ENCODE peak calls at places on chromosomes 1 and 21, in four cellular contexts. C is WTC11; U is stimulated activated CD4-positive, alpha-beta T cell treated with anti-CD3 and anti-CD28 coated beads, Interleukin-4, amount 100 ng/mL, for 48 hours; W is GOT3. R is an unnamed sample.

GRCh38 chr1:192477630-192478029 is 97.9 kb upstream of the RGS1 start:
- DNase-seq in W (no peak), U (no peak), C (no peak), R (peak)

GRCh38 chr21:39141502-39141901 is 41.7 kb downstream of the PSMG1 start:
- DNase-seq in W (no peak), C (no peak), U (no peak), R (no peak)

GRCh38 chr1:12166834-12167492 is at the start of gene TNFRSF1B:
- DNase-seq in U (peak), C (peak), W (no peak), R (peak)

GRCh38 chr1:147235822-147236221 is 6.7 kb upstream of the CHD1L start:
- DNase-seq in U (no peak), W (no peak), C (no peak), R (no peak)

GRCh38 chr1:47643506-47644215 is 205.8 kb downstream of the FOXD2 start:
- DNase-seq in C (no peak), U (no peak), W (no peak), R (no peak)

GRCh38 chr1:231192620-231193163 is 30.8 kb downstream of the TRIM67 start:
- DNase-seq in U (no peak), W (no peak), C (no peak), R (no peak)

GRCh38 chr21:36693144-36694040 is 5.5 kb upstream of the SIM2 start:
- DNase-seq in C (peak), W (no peak), U (no peak), R (no peak)

GRCh38 chr1:163401211-163401610 is 79.5 kb downstream of the NUF2 start:
- DNase-seq in W (no peak), C (no peak), U (no peak), R (no peak)

GRCh38 chr1:24157921-24158481 is 15.1 kb upstream of the IL22RA1 start:
- DNase-seq in C (peak), U (no peak), W (no peak), R (peak)

GRCh38 chr21:45502600-45502999 is 39.6 kb downstream of the SLC19A1 start:
- DNase-seq in U (no peak), C (no peak), W (no peak), R (no peak)

GRCh38 chr1:62398377-62398776 is 38.5 kb upstream of the USP1 start:
- DNase-seq in C (no peak), W (no peak), U (no peak), R (no peak)

GRCh38 chr1:229341811-229342304 is 989 bp downstream of the CCSAP start:
- DNase-seq in U (no peak), W (no peak), C (no peak), R (peak)

GRCh38 chr1:66426231-66426853 is 107.6 kb upstream of the SGIP1 start:
- DNase-seq in C (no peak), U (no peak), W (no peak), R (no peak)

GRCh38 chr1:59552001-59552400 is 255.1 kb downstream of the FGGY start:
- DNase-seq in C (peak), W (no peak), U (no peak), R (no peak)

GRCh38 chr1:170030212-170030611 is 44.3 kb downstream of the KIFAP3 start:
- DNase-seq in W (no peak), C (no peak), U (no peak), R (no peak)

GRCh38 chr1:31531177-31532000 is 44.9 kb upstream of the TINAGL1 start:
- DNase-seq in C (no peak), U (no peak), W (no peak), R (no peak)

GRCh38 chr1:179816196-179816960 is 61.2 kb downstream of the TOR1AIP2 start:
- DNase-seq in U (no peak), C (no peak), W (no peak), R (no peak)

GRCh38 chr1:11058595-11059165 is 1.1 kb downstream of the SRM start:
- DNase-seq in C (no peak), U (no peak), W (no peak), R (no peak)

GRCh38 chr1:178534137-178534868 is 21.4 kb downstream of the TEX35 start:
- DNase-seq in U (no peak), W (no peak), C (no peak), R (no peak)

GRCh38 chr21:34345892-34346291 is 17.9 kb upstream of the KCNE2 start:
- DNase-seq in C (no peak), W (no peak), U (no peak), R (no peak)

GRCh38 chr1:156816561-156817328 is at the start of gene SH2D2A:
- DNase-seq in C (no peak), W (no peak), U (peak), R (peak)

GRCh38 chr1:27538793-27539192 is 48.8 kb upstream of the WASF2 start:
- DNase-seq in C (no peak), U (no peak), W (no peak), R (no peak)

GRCh38 chr1:228163004-228163753 is 2.4 kb upstream of the IBA57 start:
- DNase-seq in W (no peak), C (no peak), U (no peak), R (no peak)

GRCh38 chr21:42847726-42848125 is 31.6 kb downstream of the WDR4 start:
- DNase-seq in U (no peak), C (no peak), W (no peak), R (no peak)

GRCh38 chr21:31557956-31558838 is 101.3 kb upstream of the SOD1 start:
- DNase-seq in U (peak), C (peak), W (no peak), R (peak)

GRCh38 chr21:43758132-43758619 is 17.9 kb downstream of the CSTB start:
- DNase-seq in U (no peak), C (no peak), W (no peak), R (no peak)

GRCh38 chr1:244154882-244155531 is 103.9 kb downstream of the ZBTB18 start:
- DNase-seq in U (no peak), W (no peak), C (peak), R (no peak)

GRCh38 chr1:229223498-229223897 is 47.4 kb upstream of the RAB4A start:
- DNase-seq in U (no peak), C (no peak), W (no peak), R (no peak)

R was measured in AML-193.